ENCODE peak calls at places on chromosomes 4 and X, in ten cellular contexts. One of them, this sample, is unnamed.

GRCh38 chr4:3276961-3277360 is 15.9 kb upstream of the RGS12 start:
- DNase-seq in islet precursor cell: no peak
- DNase-seq in nephron progenitor cell: no peak
- DNase-seq in endodermal cell: no peak
- DNase-seq in cardiac fibroblast: peak; percentile 77
- DNase-seq in stimulated activated CD4-positive, alpha-beta T cell treated with anti-CD3 and anti-CD28 coated beads, Interleukin-1b, Interleukin-23, amount 100 ng/mL, for 24 hours: no peak
- DNase-seq in EL: no peak
- DNase-seq in KBM-7: no peak
- DNase-seq in T-helper 1 cell: no peak
- DNase-seq in KG1: no peak
- DNase-seq in this sample: no peak

GRCh38 chr4:74996996-74997395 is 64.1 kb downstream of the PARM1 start:
- DNase-seq in islet precursor cell: no peak
- DNase-seq in nephron progenitor cell: no peak
- DNase-seq in endodermal cell: no peak
- DNase-seq in cardiac fibroblast: no peak
- DNase-seq in stimulated activated CD4-positive, alpha-beta T cell treated with anti-CD3 and anti-CD28 coated beads, Interleukin-1b, Interleukin-23, amount 100 ng/mL, for 24 hours: no peak
- DNase-seq in EL: no peak
- DNase-seq in KBM-7: no peak
- DNase-seq in T-helper 1 cell: no peak
- DNase-seq in KG1: no peak
- DNase-seq in this sample: no peak

GRCh38 chr4:99275050-99275449 is 15.7 kb downstream of the ADH1A start:
- DNase-seq in islet precursor cell: no peak
- DNase-seq in nephron progenitor cell: no peak
- DNase-seq in endodermal cell: no peak
- DNase-seq in cardiac fibroblast: no peak
- DNase-seq in stimulated activated CD4-positive, alpha-beta T cell treated with anti-CD3 and anti-CD28 coated beads, Interleukin-1b, Interleukin-23, amount 100 ng/mL, for 24 hours: no peak
- DNase-seq in EL: no peak
- DNase-seq in KBM-7: no peak
- DNase-seq in T-helper 1 cell: no peak
- DNase-seq in KG1: no peak
- DNase-seq in this sample: no peak

GRCh38 chr4:37780444-37781133 is 45.9 kb upstream of the PGM2 start:
- DNase-seq in islet precursor cell: no peak
- DNase-seq in nephron progenitor cell: no peak
- DNase-seq in endodermal cell: no peak
- DNase-seq in cardiac fibroblast: peak; percentile 46
- DNase-seq in stimulated activated CD4-positive, alpha-beta T cell treated with anti-CD3 and anti-CD28 coated beads, Interleukin-1b, Interleukin-23, amount 100 ng/mL, for 24 hours: no peak
- DNase-seq in EL: peak; percentile 6
- DNase-seq in KBM-7: peak; percentile 84
- DNase-seq in T-helper 1 cell: peak; percentile 54
- DNase-seq in KG1: peak; percentile 44
- DNase-seq in this sample: no peak

GRCh38 chrX:55135171-55135570 is 46.4 kb downstream of the PAGE2 start:
- DNase-seq in islet precursor cell: peak; percentile 55
- DNase-seq in nephron progenitor cell: peak; percentile 25
- DNase-seq in endodermal cell: peak; percentile 54
- DNase-seq in cardiac fibroblast: peak; percentile 49
- DNase-seq in stimulated activated CD4-positive, alpha-beta T cell treated with anti-CD3 and anti-CD28 coated beads, Interleukin-1b, Interleukin-23, amount 100 ng/mL, for 24 hours: peak; percentile 2
- DNase-seq in EL: peak; percentile 19
- DNase-seq in KBM-7: peak; percentile 49
- DNase-seq in T-helper 1 cell: peak; percentile 15
- DNase-seq in KG1: no peak
- DNase-seq in this sample: no peak

GRCh38 chr4:144656857-144657256 is 10.9 kb downstream of the HHIP start:
- DNase-seq in islet precursor cell: no peak
- DNase-seq in nephron progenitor cell: no peak
- DNase-seq in endodermal cell: no peak
- DNase-seq in cardiac fibroblast: peak; percentile 36
- DNase-seq in stimulated activated CD4-positive, alpha-beta T cell treated with anti-CD3 and anti-CD28 coated beads, Interleukin-1b, Interleukin-23, amount 100 ng/mL, for 24 hours: no peak
- DNase-seq in EL: no peak
- DNase-seq in KBM-7: no peak
- DNase-seq in T-helper 1 cell: no peak
- DNase-seq in KG1: no peak
- DNase-seq in this sample: no peak

GRCh38 chr4:162644346-162644745 is 480.5 kb upstream of the FSTL5 start:
- DNase-seq in islet precursor cell: no peak
- DNase-seq in nephron progenitor cell: no peak
- DNase-seq in endodermal cell: no peak
- DNase-seq in cardiac fibroblast: peak; percentile 59
- DNase-seq in stimulated activated CD4-positive, alpha-beta T cell treated with anti-CD3 and anti-CD28 coated beads, Interleukin-1b, Interleukin-23, amount 100 ng/mL, for 24 hours: no peak
- DNase-seq in EL: peak; percentile 44
- DNase-seq in KBM-7: no peak
- DNase-seq in T-helper 1 cell: no peak
- DNase-seq in KG1: no peak
- DNase-seq in this sample: no peak

GRCh38 chr4:48944659-48945290 is 38.2 kb upstream of the OCIAD2 start:
- DNase-seq in islet precursor cell: no peak
- DNase-seq in nephron progenitor cell: peak; percentile 11
- DNase-seq in endodermal cell: peak; percentile 84
- DNase-seq in cardiac fibroblast: no peak
- DNase-seq in stimulated activated CD4-positive, alpha-beta T cell treated with anti-CD3 and anti-CD28 coated beads, Interleukin-1b, Interleukin-23, amount 100 ng/mL, for 24 hours: peak; percentile 45
- DNase-seq in EL: no peak
- DNase-seq in KBM-7: peak; percentile 68
- DNase-seq in T-helper 1 cell: peak; percentile 63
- DNase-seq in KG1: no peak
- DNase-seq in this sample: no peak

GRCh38 chrX:7801706-7802105 is 41.3 kb upstream of the VCX start:
- DNase-seq in islet precursor cell: no peak
- DNase-seq in nephron progenitor cell: no peak
- DNase-seq in endodermal cell: no peak
- DNase-seq in cardiac fibroblast: peak; percentile 15
- DNase-seq in stimulated activated CD4-positive, alpha-beta T cell treated with anti-CD3 and anti-CD28 coated beads, Interleukin-1b, Interleukin-23, amount 100 ng/mL, for 24 hours: no peak
- DNase-seq in EL: no peak
- DNase-seq in KBM-7: no peak
- DNase-seq in T-helper 1 cell: no peak
- DNase-seq in KG1: no peak
- DNase-seq in this sample: no peak

GRCh38 chrX:41956027-41956426 is 32.7 kb upstream of the CASK start:
- DNase-seq in islet precursor cell: peak; percentile 76
- DNase-seq in nephron progenitor cell: no peak
- DNase-seq in endodermal cell: no peak
- DNase-seq in cardiac fibroblast: peak; percentile 0
- DNase-seq in stimulated activated CD4-positive, alpha-beta T cell treated with anti-CD3 and anti-CD28 coated beads, Interleukin-1b, Interleukin-23, amount 100 ng/mL, for 24 hours: no peak
- DNase-seq in EL: no peak
- DNase-seq in KBM-7: no peak
- DNase-seq in T-helper 1 cell: no peak
- DNase-seq in KG1: no peak
- DNase-seq in this sample: no peak

GRCh38 chrX:2549874-2550273 is 49.1 kb upstream of the DHRSX start:
- DNase-seq in islet precursor cell: no peak
- DNase-seq in nephron progenitor cell: no peak
- DNase-seq in endodermal cell: peak; percentile 73
- DNase-seq in cardiac fibroblast: no peak
- DNase-seq in stimulated activated CD4-positive, alpha-beta T cell treated with anti-CD3 and anti-CD28 coated beads, Interleukin-1b, Interleukin-23, amount 100 ng/mL, for 24 hours: no peak
- DNase-seq in EL: no peak
- DNase-seq in KBM-7: no peak
- DNase-seq in T-helper 1 cell: no peak
- DNase-seq in KG1: no peak
- DNase-seq in this sample: no peak

GRCh38 chr4:114043116-114043515 is 63.7 kb upstream of the ARSJ start:
- DNase-seq in islet precursor cell: no peak
- DNase-seq in nephron progenitor cell: no peak
- DNase-seq in endodermal cell: no peak
- DNase-seq in cardiac fibroblast: peak; percentile 9
- DNase-seq in stimulated activated CD4-positive, alpha-beta T cell treated with anti-CD3 and anti-CD28 coated beads, Interleukin-1b, Interleukin-23, amount 100 ng/mL, for 24 hours: no peak
- DNase-seq in EL: no peak
- DNase-seq in KBM-7: no peak
- DNase-seq in T-helper 1 cell: no peak
- DNase-seq in KG1: no peak
- DNase-seq in this sample: no peak

GRCh38 chr4:11070813-11071212 is 357.9 kb downstream of the HS3ST1 start:
- DNase-seq in islet precursor cell: no peak
- DNase-seq in nephron progenitor cell: no peak
- DNase-seq in endodermal cell: no peak
- DNase-seq in cardiac fibroblast: no peak
- DNase-seq in stimulated activated CD4-positive, alpha-beta T cell treated with anti-CD3 and anti-CD28 coated beads, Interleukin-1b, Interleukin-23, amount 100 ng/mL, for 24 hours: no peak
- DNase-seq in EL: no peak
- DNase-seq in KBM-7: no peak
- DNase-seq in T-helper 1 cell: no peak
- DNase-seq in KG1: no peak
- DNase-seq in this sample: no peak

GRCh38 chr4:110211007-110211769 is 12.8 kb upstream of the ELOVL6 start:
- DNase-seq in islet precursor cell: no peak
- DNase-seq in nephron progenitor cell: no peak
- DNase-seq in endodermal cell: no peak
- DNase-seq in cardiac fibroblast: peak; percentile 73
- DNase-seq in stimulated activated CD4-positive, alpha-beta T cell treated with anti-CD3 and anti-CD28 coated beads, Interleukin-1b, Interleukin-23, amount 100 ng/mL, for 24 hours: no peak
- DNase-seq in EL: peak; percentile 44
- DNase-seq in KBM-7: peak; percentile 37
- DNase-seq in T-helper 1 cell: peak; percentile 58
- DNase-seq in KG1: no peak
- DNase-seq in this sample: no peak

GRCh38 chr4:52713456-52713937 is 37.7 kb downstream of the ERVMER34-1 start:
- DNase-seq in islet precursor cell: no peak
- DNase-seq in nephron progenitor cell: peak; percentile 20
- DNase-seq in endodermal cell: no peak
- DNase-seq in cardiac fibroblast: no peak
- DNase-seq in stimulated activated CD4-positive, alpha-beta T cell treated with anti-CD3 and anti-CD28 coated beads, Interleukin-1b, Interleukin-23, amount 100 ng/mL, for 24 hours: no peak
- DNase-seq in EL: no peak
- DNase-seq in KBM-7: no peak
- DNase-seq in T-helper 1 cell: no peak
- DNase-seq in KG1: no peak
- DNase-seq in this sample: no peak

GRCh38 chr4:1463088-1463926 is 57.1 kb upstream of the NKX1-1 start:
- DNase-seq in islet precursor cell: peak; percentile 69
- DNase-seq in nephron progenitor cell: no peak
- DNase-seq in endodermal cell: no peak
- DNase-seq in cardiac fibroblast: peak; percentile 45
- DNase-seq in stimulated activated CD4-positive, alpha-beta T cell treated with anti-CD3 and anti-CD28 coated beads, Interleukin-1b, Interleukin-23, amount 100 ng/mL, for 24 hours: no peak
- DNase-seq in EL: peak; percentile 16
- DNase-seq in KBM-7: peak; percentile 7
- DNase-seq in T-helper 1 cell: no peak
- DNase-seq in KG1: no peak
- DNase-seq in this sample: no peak

GRCh38 chr4:172758586-172759340 is 409.8 kb upstream of the GALNT7 start:
- DNase-seq in islet precursor cell: no peak
- DNase-seq in nephron progenitor cell: no peak
- DNase-seq in endodermal cell: no peak
- DNase-seq in cardiac fibroblast: peak; percentile 71
- DNase-seq in stimulated activated CD4-positive, alpha-beta T cell treated with anti-CD3 and anti-CD28 coated beads, Interleukin-1b, Interleukin-23, amount 100 ng/mL, for 24 hours: no peak
- DNase-seq in EL: peak; percentile 80
- DNase-seq in KBM-7: peak; percentile 11
- DNase-seq in T-helper 1 cell: no peak
- DNase-seq in KG1: no peak
- DNase-seq in this sample: no peak

GRCh38 chr4:42339935-42340406 is 57.3 kb upstream of the SHISA3 start:
- DNase-seq in islet precursor cell: peak; percentile 71
- DNase-seq in nephron progenitor cell: no peak
- DNase-seq in endodermal cell: peak; percentile 66
- DNase-seq in cardiac fibroblast: peak; percentile 77
- DNase-seq in stimulated activated CD4-positive, alpha-beta T cell treated with anti-CD3 and anti-CD28 coated beads, Interleukin-1b, Interleukin-23, amount 100 ng/mL, for 24 hours: no peak
- DNase-seq in EL: peak; percentile 1
- DNase-seq in KBM-7: no peak
- DNase-seq in T-helper 1 cell: no peak
- DNase-seq in KG1: no peak
- DNase-seq in this sample: no peak

GRCh38 chr4:72846280-72847111 is 223.0 kb downstream of the COX18 start:
- DNase-seq in islet precursor cell: peak; percentile 90
- DNase-seq in nephron progenitor cell: peak; percentile 31
- DNase-seq in endodermal cell: peak; percentile 86
- DNase-seq in cardiac fibroblast: peak; percentile 54
- DNase-seq in stimulated activated CD4-positive, alpha-beta T cell treated with anti-CD3 and anti-CD28 coated beads, Interleukin-1b, Interleukin-23, amount 100 ng/mL, for 24 hours: no peak
- DNase-seq in EL: peak; percentile 60
- DNase-seq in KBM-7: peak; percentile 86
- DNase-seq in T-helper 1 cell: no peak
- DNase-seq in KG1: no peak
- DNase-seq in this sample: no peak

GRCh38 chrX:149286940-149287349 is 218.2 kb downstream of the IDS start:
- DNase-seq in islet precursor cell: peak; percentile 62
- DNase-seq in nephron progenitor cell: peak; percentile 42
- DNase-seq in endodermal cell: peak; percentile 81
- DNase-seq in cardiac fibroblast: peak; percentile 66
- DNase-seq in stimulated activated CD4-positive, alpha-beta T cell treated with anti-CD3 and anti-CD28 coated beads, Interleukin-1b, Interleukin-23, amount 100 ng/mL, for 24 hours: peak; percentile 12
- DNase-seq in EL: peak; percentile 8
- DNase-seq in KBM-7: peak; percentile 72
- DNase-seq in T-helper 1 cell: peak; percentile 51
- DNase-seq in KG1: peak; percentile 24
- DNase-seq in this sample: no peak

GRCh38 chrX:50111762-50112161 is 89.0 kb downstream of the AKAP4 start:
- DNase-seq in islet precursor cell: no peak
- DNase-seq in nephron progenitor cell: no peak
- DNase-seq in endodermal cell: no peak
- DNase-seq in cardiac fibroblast: no peak
- DNase-seq in stimulated activated CD4-positive, alpha-beta T cell treated with anti-CD3 and anti-CD28 coated beads, Interleukin-1b, Interleukin-23, amount 100 ng/mL, for 24 hours: no peak
- DNase-seq in EL: no peak
- DNase-seq in KBM-7: no peak
- DNase-seq in T-helper 1 cell: no peak
- DNase-seq in KG1: no peak
- DNase-seq in this sample: no peak

GRCh38 chrX:123736333-123736921 is 3.6 kb upstream of the THOC2 start:
- DNase-seq in islet precursor cell: peak; percentile 77
- DNase-seq in nephron progenitor cell: no peak
- DNase-seq in endodermal cell: no peak
- DNase-seq in cardiac fibroblast: no peak
- DNase-seq in stimulated activated CD4-positive, alpha-beta T cell treated with anti-CD3 and anti-CD28 coated beads, Interleukin-1b, Interleukin-23, amount 100 ng/mL, for 24 hours: no peak
- DNase-seq in EL: peak; percentile 81
- DNase-seq in KBM-7: no peak
- DNase-seq in T-helper 1 cell: no peak
- DNase-seq in KG1: no peak
- DNase-seq in this sample: no peak

GRCh38 chrX:20595928-20596550 is 329.3 kb upstream of the RPS6KA3 start:
- DNase-seq in islet precursor cell: peak; percentile 81
- DNase-seq in nephron progenitor cell: no peak
- DNase-seq in endodermal cell: no peak
- DNase-seq in cardiac fibroblast: peak; percentile 78
- DNase-seq in stimulated activated CD4-positive, alpha-beta T cell treated with anti-CD3 and anti-CD28 coated beads, Interleukin-1b, Interleukin-23, amount 100 ng/mL, for 24 hours: peak; percentile 31
- DNase-seq in EL: no peak
- DNase-seq in KBM-7: no peak
- DNase-seq in T-helper 1 cell: peak; percentile 1
- DNase-seq in KG1: no peak
- DNase-seq in this sample: no peak

GRCh38 chr4:128558896-128559669 is 250.4 kb upstream of the JADE1 start:
- DNase-seq in islet precursor cell: no peak
- DNase-seq in nephron progenitor cell: no peak
- DNase-seq in endodermal cell: no peak
- DNase-seq in cardiac fibroblast: peak; percentile 88
- DNase-seq in stimulated activated CD4-positive, alpha-beta T cell treated with anti-CD3 and anti-CD28 coated beads, Interleukin-1b, Interleukin-23, amount 100 ng/mL, for 24 hours: no peak
- DNase-seq in EL: peak; percentile 44
- DNase-seq in KBM-7: peak; percentile 48
- DNase-seq in T-helper 1 cell: no peak
- DNase-seq in KG1: no peak
- DNase-seq in this sample: no peak